ENCODE peak calls at places on chromosome 15, in seven cellular contexts. One of them, this sample, is unnamed.

GRCh38 chr15:52515343-52515742 is 13.3 kb downstream of the MYO5A start:
- DNase-seq in neuronal stem cell: no peak
- DNase-seq in IMR-90: no peak
- DNase-seq in H9: no peak
- DNase-seq in mesenchymal stem cell: no peak
- DNase-seq in H1: no peak
- DNase-seq in trophoblast cell: no peak
- DNase-seq in this sample: no peak

GRCh38 chr15:55652363-55652762 is 64.2 kb upstream of the PYGO1 start:
- DNase-seq in neuronal stem cell: peak; percentile 74
- DNase-seq in IMR-90: no peak
- DNase-seq in H9: no peak
- DNase-seq in mesenchymal stem cell: peak; percentile 25
- DNase-seq in H1: no peak
- DNase-seq in trophoblast cell: no peak
- DNase-seq in this sample: no peak

GRCh38 chr15:77565516-77565915 is 67.2 kb downstream of the LINGO1 start:
- DNase-seq in neuronal stem cell: no peak
- DNase-seq in IMR-90: no peak
- DNase-seq in H9: no peak
- DNase-seq in mesenchymal stem cell: no peak
- DNase-seq in H1: no peak
- DNase-seq in trophoblast cell: no peak
- DNase-seq in this sample: no peak

GRCh38 chr15:57639306-57639705 is 47.6 kb downstream of the MYZAP start:
- DNase-seq in neuronal stem cell: no peak
- DNase-seq in IMR-90: no peak
- DNase-seq in H9: no peak
- DNase-seq in mesenchymal stem cell: no peak
- DNase-seq in H1: no peak
- DNase-seq in trophoblast cell: no peak
- DNase-seq in this sample: no peak

GRCh38 chr15:90044191-90044590 is 43.1 kb downstream of the ZNF710 start:
- DNase-seq in neuronal stem cell: no peak
- DNase-seq in IMR-90: no peak
- DNase-seq in H9: no peak
- DNase-seq in mesenchymal stem cell: no peak
- DNase-seq in H1: no peak
- DNase-seq in trophoblast cell: no peak
- DNase-seq in this sample: no peak

GRCh38 chr15:88878720-88879184 is 16.6 kb downstream of the HAPLN3 start:
- DNase-seq in neuronal stem cell: peak; percentile 27
- DNase-seq in IMR-90: peak; percentile 35
- DNase-seq in H9: peak; percentile 87
- DNase-seq in mesenchymal stem cell: peak; percentile 48
- DNase-seq in H1: no peak
- DNase-seq in trophoblast cell: peak; percentile 53
- DNase-seq in this sample: peak; percentile 76

GRCh38 chr15:68668926-68669600 is 90.3 kb downstream of the CORO2B start:
- DNase-seq in neuronal stem cell: no peak
- DNase-seq in IMR-90: no peak
- DNase-seq in H9: no peak
- DNase-seq in mesenchymal stem cell: no peak
- DNase-seq in H1: no peak
- DNase-seq in trophoblast cell: no peak
- DNase-seq in this sample: no peak

GRCh38 chr15:34754674-34755418 is at the start of gene GJD2:
- DNase-seq in neuronal stem cell: peak; percentile 51
- DNase-seq in IMR-90: no peak
- DNase-seq in H9: peak; percentile 54
- DNase-seq in mesenchymal stem cell: no peak
- DNase-seq in H1: peak; percentile 13
- DNase-seq in trophoblast cell: no peak
- DNase-seq in this sample: peak; percentile 53

GRCh38 chr15:60423540-60423939 is 25.8 kb upstream of the ANXA2 start:
- DNase-seq in neuronal stem cell: peak; percentile 46
- DNase-seq in IMR-90: peak; percentile 92
- DNase-seq in H9: no peak
- DNase-seq in mesenchymal stem cell: peak; percentile 91
- DNase-seq in H1: no peak
- DNase-seq in trophoblast cell: peak; percentile 71
- DNase-seq in this sample: peak; percentile 93

GRCh38 chr15:99735868-99736267 is 2.6 kb upstream of the LYSMD4 start:
- DNase-seq in neuronal stem cell: no peak
- DNase-seq in IMR-90: no peak
- DNase-seq in H9: no peak
- DNase-seq in mesenchymal stem cell: no peak
- DNase-seq in H1: no peak
- DNase-seq in trophoblast cell: no peak
- DNase-seq in this sample: no peak
- H2BK120ac ChIP-seq in neuronal stem cell: no peak overlapping the region
- H2BK120ac ChIP-seq in IMR-90: no peak overlapping the region
- H2BK120ac ChIP-seq in H9: no peak overlapping the region
- H2BK120ac ChIP-seq in mesenchymal stem cell: no peak overlapping the region
- H2BK120ac ChIP-seq in H1: no peak overlapping the region
- H2BK120ac ChIP-seq in trophoblast cell: no peak overlapping the region
- H2BK120ac ChIP-seq in this sample: no peak overlapping the region

GRCh38 chr15:71129660-71130059 is 14.4 kb downstream of the THSD4 start:
- DNase-seq in neuronal stem cell: no peak
- DNase-seq in IMR-90: no peak
- DNase-seq in H9: no peak
- DNase-seq in mesenchymal stem cell: no peak
- DNase-seq in H1: no peak
- DNase-seq in trophoblast cell: no peak
- DNase-seq in this sample: no peak
- H2BK120ac ChIP-seq in neuronal stem cell: no peak overlapping the region
- H2BK120ac ChIP-seq in IMR-90: peak overlapping the region; percentile 10
- H2BK120ac ChIP-seq in H9: no peak overlapping the region
- H2BK120ac ChIP-seq in mesenchymal stem cell: no peak overlapping the region
- H2BK120ac ChIP-seq in H1: no peak overlapping the region
- H2BK120ac ChIP-seq in trophoblast cell: no peak overlapping the region
- H2BK120ac ChIP-seq in this sample: no peak overlapping the region

DNA sequence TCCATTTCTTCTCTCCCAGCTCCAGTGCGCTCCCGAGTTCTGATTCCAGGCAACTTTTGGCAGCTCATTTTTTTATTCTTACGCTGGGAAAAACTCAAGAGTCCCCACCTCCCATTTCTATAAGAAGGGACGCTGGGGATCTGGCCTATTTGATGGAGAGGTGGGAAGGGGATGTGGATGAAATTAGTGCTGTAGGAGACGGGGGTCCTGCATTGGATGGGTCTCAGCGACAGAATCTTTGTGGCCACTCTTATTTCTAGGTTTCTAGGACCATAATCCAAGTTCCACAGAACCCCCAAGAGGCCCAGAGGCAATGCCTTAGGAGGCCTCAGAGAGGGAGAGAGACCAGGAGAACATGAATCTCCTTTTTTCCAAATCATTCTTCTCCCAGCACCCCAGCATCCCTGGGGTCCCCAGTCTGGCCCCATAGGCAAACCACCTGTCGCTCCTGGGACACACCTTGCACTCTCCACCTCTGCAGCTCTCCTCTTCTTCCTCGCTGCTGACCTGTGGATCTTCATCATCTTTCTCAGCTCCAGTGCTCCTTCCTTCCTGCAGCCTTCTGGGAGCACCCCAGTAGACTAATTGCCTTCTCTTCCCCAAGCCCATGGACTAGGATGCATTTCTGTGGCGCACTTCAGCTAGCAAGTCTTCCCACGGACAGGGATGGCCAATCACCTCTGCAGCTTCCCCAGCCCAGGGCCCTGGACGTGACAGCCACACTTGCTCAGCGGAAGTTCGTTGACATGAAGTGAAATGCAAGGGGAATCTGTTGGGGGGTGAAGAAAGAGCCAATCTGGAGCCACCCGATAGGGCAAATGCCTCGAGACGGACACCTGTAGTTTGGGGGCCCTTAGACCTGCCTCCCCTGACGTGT is 100.1 kb upstream of the ALDH1A3 start:
- DNase-seq in neuronal stem cell: no peak
- DNase-seq in IMR-90: no peak
- DNase-seq in H9: no peak
- DNase-seq in mesenchymal stem cell: no peak
- DNase-seq in H1: no peak
- DNase-seq in trophoblast cell: no peak
- DNase-seq in this sample: no peak
- H2BK120ac ChIP-seq in neuronal stem cell: no peak overlapping the region
- H2BK120ac ChIP-seq in IMR-90: no peak overlapping the region
- H2BK120ac ChIP-seq in H9: no peak overlapping the region
- H2BK120ac ChIP-seq in mesenchymal stem cell: no peak overlapping the region
- H2BK120ac ChIP-seq in H1: no peak overlapping the region
- H2BK120ac ChIP-seq in trophoblast cell: no peak overlapping the region
- H2BK120ac ChIP-seq in this sample: no peak overlapping the region

GRCh38 chr15:48360841-48361240 is 29.6 kb downstream of the DUT start:
- DNase-seq in neuronal stem cell: no peak
- DNase-seq in IMR-90: peak; percentile 32
- DNase-seq in H9: no peak
- DNase-seq in mesenchymal stem cell: peak; percentile 53
- DNase-seq in H1: no peak
- DNase-seq in trophoblast cell: no peak
- DNase-seq in this sample: peak; percentile 51
- H2BK120ac ChIP-seq in neuronal stem cell: no peak overlapping the region
- H2BK120ac ChIP-seq in IMR-90: no peak overlapping the region
- H2BK120ac ChIP-seq in H9: no peak overlapping the region
- H2BK120ac ChIP-seq in mesenchymal stem cell: no peak overlapping the region
- H2BK120ac ChIP-seq in H1: no peak overlapping the region
- H2BK120ac ChIP-seq in trophoblast cell: no peak overlapping the region
- H2BK120ac ChIP-seq in this sample: no peak overlapping the region

DNA sequence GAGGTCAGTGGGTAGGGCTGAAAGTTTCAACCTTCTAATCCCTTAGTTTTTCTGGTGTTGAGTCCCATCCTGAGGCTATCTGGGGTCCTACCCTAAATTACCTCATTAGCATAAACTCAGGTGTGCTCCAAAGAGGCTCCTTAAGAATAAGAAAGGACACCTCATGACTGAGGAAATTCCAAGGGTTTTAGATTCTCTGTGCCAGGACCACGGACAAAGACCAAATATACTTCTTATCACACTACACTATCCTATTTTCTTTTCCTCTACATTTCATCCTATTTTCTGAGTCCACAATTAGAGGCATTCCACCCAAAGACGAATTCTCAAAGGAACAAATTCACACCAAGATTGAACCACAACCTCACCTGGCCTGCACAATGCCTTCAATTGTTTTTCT is 9.8 kb upstream of the THSD4 start:
- DNase-seq in neuronal stem cell: no peak
- DNase-seq in IMR-90: no peak
- DNase-seq in H9: no peak
- DNase-seq in mesenchymal stem cell: no peak
- DNase-seq in H1: no peak
- DNase-seq in trophoblast cell: no peak
- DNase-seq in this sample: no peak
- H2BK120ac ChIP-seq in neuronal stem cell: no peak overlapping the region
- H2BK120ac ChIP-seq in IMR-90: no peak overlapping the region
- H2BK120ac ChIP-seq in H9: no peak overlapping the region
- H2BK120ac ChIP-seq in mesenchymal stem cell: no peak overlapping the region
- H2BK120ac ChIP-seq in H1: no peak overlapping the region
- H2BK120ac ChIP-seq in trophoblast cell: no peak overlapping the region
- H2BK120ac ChIP-seq in this sample: no peak overlapping the region

DNA sequence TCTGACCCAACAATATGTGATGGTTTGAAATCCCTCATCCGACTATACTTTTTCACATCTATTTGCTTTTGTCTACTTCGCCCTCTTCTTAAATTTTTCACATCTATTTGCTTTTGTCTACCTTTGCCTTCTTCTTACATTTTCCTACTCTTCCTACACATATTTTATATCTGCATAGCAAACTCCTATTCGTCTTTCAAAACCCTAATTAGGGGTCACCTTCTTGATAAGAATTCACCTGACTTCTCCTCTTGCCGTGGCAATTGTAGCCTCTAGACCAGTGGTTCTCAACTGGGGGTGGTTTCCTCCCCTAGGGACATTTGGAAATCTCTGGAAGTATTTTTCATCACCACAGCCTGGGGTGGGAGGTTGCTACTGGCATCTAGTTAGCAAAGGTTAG is 607.4 kb downstream of the NTRK3 start:
- DNase-seq in neuronal stem cell: no peak
- DNase-seq in IMR-90: no peak
- DNase-seq in H9: no peak
- DNase-seq in mesenchymal stem cell: no peak
- DNase-seq in H1: no peak
- DNase-seq in trophoblast cell: no peak
- DNase-seq in this sample: no peak
- H2BK120ac ChIP-seq in neuronal stem cell: no peak overlapping the region
- H2BK120ac ChIP-seq in IMR-90: no peak overlapping the region
- H2BK120ac ChIP-seq in H9: no peak overlapping the region
- H2BK120ac ChIP-seq in mesenchymal stem cell: no peak overlapping the region
- H2BK120ac ChIP-seq in H1: no peak overlapping the region
- H2BK120ac ChIP-seq in trophoblast cell: no peak overlapping the region
- H2BK120ac ChIP-seq in this sample: no peak overlapping the region